ENCODE peak calls at places on chromosomes 1 and 21, in four cellular contexts. E, P, I and M are unnamed samples.
A peak's percentile ranks its signal among the peaks of the same experiment; 100 is the strongest.

GRCh38 chr1:154791292-154792278 is 78.5 kb downstream of the KCNN3 start:
- DNase-seq in E (no peak), P (peak; percentile 93), I (peak; percentile 77), M (peak; percentile 74)

GRCh38 chr1:226654046-226654445 is 85.0 kb downstream of the ITPKB start:
- DNase-seq in E (no peak), P (no peak), I (no peak), M (no peak)

GRCh38 chr1:36771678-36772284 is 262.5 kb downstream of the GRIK3 start:
- DNase-seq in E (no peak), P (no peak), I (no peak), M (no peak)

GRCh38 chr1:232468249-232468648 is 161.7 kb downstream of the SIPA1L2 start:
- DNase-seq in E (no peak), P (no peak), I (no peak), M (no peak)

GRCh38 chr1:20183876-20184275 is 2.0 kb upstream of the UBXN10 start:
- DNase-seq in E (no peak), P (no peak), I (no peak), M (no peak)

GRCh38 chr1:55288245-55288644 is 73.1 kb upstream of the USP24 start:
- DNase-seq in E (no peak), P (no peak), I (no peak), M (no peak)

GRCh38 chr1:201436461-201436860 is 14.9 kb upstream of the TNNI1 start:
- DNase-seq in E (no peak), P (no peak), I (no peak), M (no peak)

GRCh38 chr1:211468595-211468994 is 23.4 kb downstream of the RD3 start:
- DNase-seq in E (no peak), P (no peak), I (no peak), M (no peak)

GRCh38 chr1:245051349-245052221 is 103.2 kb upstream of the KIF26B start:
- DNase-seq in E (no peak), P (no peak), I (no peak), M (no peak)

GRCh38 chr1:227429447-227430359 is 111.4 kb upstream of the CDC42BPA start:
- DNase-seq in E (no peak), P (no peak), I (no peak), M (no peak)

GRCh38 chr1:89996415-89997110 is 1.7 kb downstream of the ZNF326 start:
- DNase-seq in E (peak; percentile 25), P (no peak), I (no peak), M (no peak)

GRCh38 chr1:183470961-183471747 is 1.1 kb upstream of the SMG7 start:
- DNase-seq in E (peak; percentile 61), P (peak; percentile 70), I (peak; percentile 27), M (peak; percentile 57)

GRCh38 chr1:243268284-243268653 is 12.4 kb downstream of the SDCCAG8 start:
- DNase-seq in E (peak; percentile 42), P (no peak), I (no peak), M (no peak)

GRCh38 chr1:211349730-211350129 is 23.1 kb downstream of the TRAF5 start:
- DNase-seq in E (no peak), P (no peak), I (no peak), M (no peak)

GRCh38 chr1:27994060-27994459 is 34.3 kb downstream of the XKR8 start:
- DNase-seq in E (no peak), P (no peak), I (no peak), M (no peak)

GRCh38 chr21:46084041-46084561 is 13.8 kb upstream of the COL6A2 start:
- DNase-seq in E (no peak), P (no peak), I (no peak), M (no peak)

GRCh38 chr1:87410771-87411170 is 82.1 kb downstream of the LMO4 start:
- DNase-seq in E (peak; percentile 21), P (no peak), I (no peak), M (no peak)

GRCh38 chr1:113391643-113392271 is 1.4 kb downstream of the MAGI3 start:
- DNase-seq in E (peak; percentile 25), P (peak; percentile 29), I (no peak), M (peak; percentile 17)

GRCh38 chr1:207920481-207921050 is 9.6 kb upstream of the CD34 start:
- DNase-seq in E (no peak), P (no peak), I (no peak), M (no peak)